ENCODE peak calls at places on chromosomes 11 and 22, in eight cellular contexts. R is lower lobe of right lung, M is GM23248, H is upper lobe of right lung, D is T follicular helper cell, L is HCT116, G is COLO829, X is dermis microvascular lymphatic vessel endothelial cell. N is an unnamed sample.

GRCh38 chr22:25489947-25490346 is 74.5 kb upstream of the GRK3 start:
- DNase-seq in R (no peak), M (no peak), H (no peak), D (no peak), L (no peak), G (no peak), X (no peak), N (no peak)

GRCh38 chr11:75597636-75598035 is 35.6 kb downstream of the SERPINH1 start:
- DNase-seq in R (no peak), M (peak; percentile 36), H (no peak), D (no peak), L (peak; percentile 36), G (no peak), X (peak; percentile 25), N (peak; percentile 50)

GRCh38 chr11:74954199-74954598 is 5.1 kb downstream of the SPCS2 start:
- DNase-seq in R (no peak), M (no peak), H (no peak), D (no peak), L (no peak), G (no peak), X (no peak), N (no peak)

GRCh38 chr22:45335021-45335818 is 25.5 kb downstream of the FAM118A start:
- DNase-seq in R (no peak), M (peak; percentile 63), H (no peak), D (no peak), L (no peak), G (no peak), X (no peak), N (no peak)

GRCh38 chr11:75158241-75158640 is 7.3 kb downstream of the SLCO2B1 start:
- DNase-seq in R (no peak), M (no peak), H (no peak), D (no peak), L (no peak), G (no peak), X (no peak), N (no peak)

GRCh38 chr11:93089474-93090102 is 108.2 kb downstream of the SLC36A4 start:
- DNase-seq in R (no peak), M (peak; percentile 82), H (no peak), D (no peak), L (peak; percentile 52), G (peak; percentile 18), X (no peak), N (no peak)

GRCh38 chr22:41917906-41918791 is 3.3 kb upstream of the SHISA8 start:
- DNase-seq in R (peak; percentile 72), M (peak; percentile 37), H (no peak), D (no peak), L (no peak), G (peak; percentile 59), X (no peak), N (no peak)

GRCh38 chr11:110123003-110123402 is 29.8 kb downstream of the ZC3H12C start:
- DNase-seq in R (no peak), M (peak; percentile 53), H (no peak), D (no peak), L (no peak), G (no peak), X (no peak), N (no peak)

GRCh38 chr11:86182976-86183584 is 61.5 kb upstream of the EED start:
- DNase-seq in R (peak; percentile 53), M (no peak), H (no peak), D (no peak), L (no peak), G (no peak), X (no peak), N (no peak)

GRCh38 chr11:57781529-57781943 is 19.9 kb downstream of the CTNND1 start:
- DNase-seq in R (peak; percentile 83), M (no peak), H (peak; percentile 78), D (no peak), L (peak; percentile 93), G (no peak), X (no peak), N (no peak)

GRCh38 chr11:8484251-8484650 is 109.8 kb downstream of the STK33 start:
- DNase-seq in R (no peak), M (no peak), H (no peak), D (no peak), L (no peak), G (no peak), X (no peak), N (no peak)

GRCh38 chr11:58301576-58301975 is 33.5 kb upstream of the OR10W1 start:
- DNase-seq in R (no peak), M (peak; percentile 88), H (no peak), D (no peak), L (no peak), G (no peak), X (no peak), N (no peak)

GRCh38 chr22:47090591-47091240 is 328.3 kb downstream of the TBC1D22A start:
- DNase-seq in R (no peak), M (peak; percentile 47), H (no peak), D (peak; percentile 37), L (no peak), G (no peak), X (no peak), N (no peak)

GRCh38 chr11:121391914-121392313 is 60.2 kb upstream of the SORL1 start:
- DNase-seq in R (peak; percentile 52), M (no peak), H (no peak), D (no peak), L (no peak), G (no peak), X (no peak), N (no peak)

GRCh38 chr22:36546092-36546804 is 17.3 kb upstream of the EIF3D start:
- DNase-seq in R (no peak), M (peak; percentile 74), H (no peak), D (no peak), L (peak; percentile 73), G (peak; percentile 85), X (peak; percentile 48), N (peak; percentile 42)

GRCh38 chr22:38162881-38163843 is 18.5 kb downstream of the PLA2G6 start:
- DNase-seq in R (no peak), M (no peak), H (peak; percentile 39), D (no peak), L (no peak), G (no peak), X (no peak), N (no peak)

GRCh38 chr11:20672575-20672974 is 3.2 kb downstream of the NELL1 start:
- DNase-seq in R (no peak), M (no peak), H (no peak), D (no peak), L (peak; percentile 6), G (no peak), X (peak; percentile 0), N (no peak)

GRCh38 chr11:86440305-86440716 is 65.6 kb downstream of the CCDC81 start:
- DNase-seq in R (no peak), M (peak; percentile 84), H (no peak), D (no peak), L (no peak), G (no peak), X (no peak), N (no peak)

GRCh38 chr11:94706211-94706610 is 61.9 kb upstream of the AMOTL1 start:
- DNase-seq in R (no peak), M (peak; percentile 88), H (no peak), D (no peak), L (no peak), G (no peak), X (no peak), N (no peak)

GRCh38 chr22:25182131-25183110 is 17.2 kb upstream of the CRYBB3 start:
- DNase-seq in R (no peak), M (peak; percentile 3), H (peak; percentile 62), D (no peak), L (no peak), G (no peak), X (no peak), N (no peak)

GRCh38 chr22:38737302-38738060 is 18.3 kb downstream of the SUN2 start:
- DNase-seq in R (peak; percentile 32), M (peak; percentile 20), H (no peak), D (no peak), L (no peak), G (no peak), X (no peak), N (no peak)